ENCODE peak calls at places on chromosomes 5 and 9, in four cellular contexts. X, Z, Q and E are unnamed samples.
A peak's percentile ranks its signal among the peaks of the same experiment; 100 is the strongest.

GRCh38 chr9:112867275-112867991 is 23.2 kb downstream of the SLC46A2 start:
- DNase-seq in Q (no peak), X (no peak), Z (peak; percentile 92), E (peak; percentile 69)

GRCh38 chr5:38968665-38969064 is 105.5 kb downstream of the RICTOR start:
- DNase-seq in X (no peak), Q (no peak), Z (no peak), E (no peak)

GRCh38 chr5:56105511-56106372 is 111.0 kb upstream of the IL6ST start:
- DNase-seq in Z (no peak), X (no peak), Q (no peak), E (no peak)

GRCh38 chr5:147223951-147224791 is 10.7 kb upstream of the STK32A start:
- DNase-seq in Z (peak; percentile 55), Q (no peak), X (no peak), E (no peak)

GRCh38 chr9:119453980-119454379 is 84.7 kb upstream of the BRINP1 start:
- DNase-seq in Z (peak; percentile 41), X (no peak), Q (no peak), E (peak; percentile 26)

GRCh38 chr5:14415516-14416074 is 166.0 kb upstream of the OTULINL start:
- DNase-seq in Q (peak; percentile 3), Z (no peak), X (no peak), E (no peak)

GRCh38 chr5:150175536-150175935 is 9.0 kb downstream of the CDX1 start:
- DNase-seq in X (no peak), Z (peak; percentile 32), Q (no peak), E (no peak)

GRCh38 chr9:131018621-131019020 is 9.6 kb downstream of the LAMC3 start:
- DNase-seq in Z (peak; percentile 24), X (no peak), Q (no peak), E (no peak)

GRCh38 chr9:111350556-111350955 is 20.5 kb upstream of the OR2K2 start:
- DNase-seq in Q (no peak), Z (peak; percentile 16), X (no peak), E (no peak)

GRCh38 chr5:109987355-109987754 is 297.6 kb downstream of the MAN2A1 start:
- DNase-seq in Z (no peak), X (no peak), Q (no peak), E (no peak)

GRCh38 chr5:6302684-6303083 is 75.7 kb downstream of the MED10 start:
- DNase-seq in Q (no peak), X (no peak), Z (peak; percentile 4), E (no peak)

GRCh38 chr9:123848447-123849085 is 81.4 kb downstream of the DENND1A start:
- DNase-seq in Z (no peak), Q (no peak), X (no peak), E (no peak)

GRCh38 chr9:114400772-114401171 is 13.0 kb upstream of the AKNA start:
- DNase-seq in Z (no peak), Q (no peak), X (no peak), E (no peak)

GRCh38 chr5:33364406-33364805 is 76.4 kb upstream of the TARS1 start:
- DNase-seq in Z (no peak), X (no peak), Q (no peak), E (no peak)

GRCh38 chr9:120935383-120935857 is 8.8 kb upstream of the TRAF1 start:
- DNase-seq in Q (peak; percentile 95), Z (peak; percentile 100), X (no peak), E (peak; percentile 96)

GRCh38 chr5:39986614-39987013 is 561.8 kb upstream of the DAB2 start:
- DNase-seq in Q (no peak), Z (no peak), X (no peak), E (no peak)

GRCh38 chr5:61582421-61582820 is 250.4 kb downstream of the ZSWIM6 start:
- DNase-seq in X (no peak), Z (no peak), Q (no peak), E (no peak)

GRCh38 chr9:129336601-129337286 is 158.7 kb upstream of the IER5L start:
- DNase-seq in Z (peak; percentile 45), X (no peak), Q (no peak), E (no peak)

GRCh38 chr5:72835633-72836032 is 19.2 kb downstream of the TNPO1 start:
- DNase-seq in X (no peak), Q (no peak), Z (no peak), E (no peak)

GRCh38 chr9:88235615-88236014 is 97.3 kb upstream of the SPATA31C2 start:
- DNase-seq in Q (no peak), Z (no peak), X (no peak), E (no peak)

GRCh38 chr5:13745508-13745907 is 199.0 kb downstream of the DNAH5 start:
- DNase-seq in Z (peak; percentile 74), X (no peak), Q (no peak), E (peak; percentile 25)

GRCh38 chr5:22663124-22663523 is 190.0 kb downstream of the CDH12 start:
- DNase-seq in Z (peak; percentile 1), X (no peak), Q (no peak), E (no peak)

GRCh38 chr9:127926961-127927456 is 3.6 kb downstream of the PIP5KL1 start:
- DNase-seq in Z (peak; percentile 48), X (no peak), Q (no peak), E (no peak)

GRCh38 chr9:76114144-76114543 is 223.7 kb downstream of the PCSK5 start:
- DNase-seq in Q (no peak), Z (no peak), X (no peak), E (no peak)